ENCODE peak calls at places on chromosome 11, in six cellular contexts. V, E, U, X, K and B are unnamed samples.
A peak's percentile ranks its signal among the peaks of the same experiment; 100 is the strongest.

GRCh38 chr11:5631969-5632635 is 7.3 kb downstream of the TRIM34 start:
- DNase-seq in V (no peak), E (no peak), U (no peak), X (no peak), K (peak; percentile 66), B (no peak)

GRCh38 chr11:119179983-119180382 is 5.3 kb upstream of the NHERF4 start:
- DNase-seq in V (no peak), E (no peak), U (no peak), X (no peak), K (no peak), B (no peak)

GRCh38 chr11:8728566-8728965 is 46.0 kb downstream of the RPL27A start:
- DNase-seq in V (no peak), E (no peak), U (no peak), X (no peak), K (no peak), B (peak; percentile 39)

GRCh38 chr11:61962213-61963015 is 5.0 kb downstream of the FTH1 start:
- DNase-seq in V (no peak), E (no peak), U (no peak), X (no peak), K (no peak), B (no peak)

GRCh38 chr11:47216141-47216798 is 1.5 kb downstream of the DDB2 start:
- DNase-seq in V (peak; percentile 55), E (peak; percentile 40), U (peak; percentile 87), X (peak; percentile 85), K (peak; percentile 62), B (peak; percentile 80)

GRCh38 chr11:102476812-102477211 is 24.2 kb upstream of the TMEM123 start:
- DNase-seq in V (no peak), E (peak; percentile 45), U (peak; percentile 9), X (no peak), K (no peak), B (no peak)

GRCh38 chr11:1546536-1547466 is 25.3 kb downstream of the DUSP8 start:
- DNase-seq in V (peak; percentile 69), E (peak; percentile 47), U (peak; percentile 28), X (peak; percentile 58), K (peak; percentile 90), B (peak; percentile 55)

GRCh38 chr11:125429174-125429707 is 66.8 kb downstream of the FEZ1 start:
- DNase-seq in V (peak; percentile 56), E (peak; percentile 35), U (peak; percentile 68), X (peak; percentile 40), K (peak; percentile 74), B (no peak)